ENCODE peak calls at places on chromosomes 13 and 19, in nine cellular contexts. One of them, this sample, is unnamed.

GRCh38 chr19:19113040-19113541 is 25.2 kb downstream of the TMEM161A start:
- DNase-seq in RKO: peak
- DNase-seq in amniotic stem cell: no peak
- DNase-seq in ELR: peak
- DNase-seq in anterior cingulate cortex: no peak
- DNase-seq in heart right ventricle: no peak
- DNase-seq in GOT3: no peak
- DNase-seq in uterus: no peak
- DNase-seq in pancreas: no peak
- DNase-seq in this sample: no peak

GRCh38 chr19:9721861-9722260 is 46.7 kb downstream of the ZNF846 start:
- DNase-seq in uterus: no peak
- DNase-seq in pancreas: no peak
- DNase-seq in amniotic stem cell: no peak
- DNase-seq in ELR: no peak
- DNase-seq in RKO: no peak
- DNase-seq in heart right ventricle: no peak
- DNase-seq in anterior cingulate cortex: no peak
- DNase-seq in GOT3: no peak
- DNase-seq in this sample: no peak

GRCh38 chr19:52270266-52270885 is 989 bp downstream of the ZNF766 start:
- DNase-seq in ELR: peak
- DNase-seq in GOT3: no peak
- DNase-seq in uterus: no peak
- DNase-seq in pancreas: no peak
- DNase-seq in RKO: peak
- DNase-seq in anterior cingulate cortex: no peak
- DNase-seq in heart right ventricle: no peak
- DNase-seq in amniotic stem cell: no peak
- DNase-seq in this sample: peak

GRCh38 chr13:41034862-41035261 is 15.7 kb upstream of the ELF1 start:
- DNase-seq in GOT3: no peak
- DNase-seq in heart right ventricle: no peak
- DNase-seq in pancreas: no peak
- DNase-seq in amniotic stem cell: no peak
- DNase-seq in RKO: peak
- DNase-seq in anterior cingulate cortex: no peak
- DNase-seq in uterus: no peak
- DNase-seq in ELR: peak
- DNase-seq in this sample: no peak

GRCh38 chr13:40605573-40605972 is 60.9 kb downstream of the FOXO1 start:
- DNase-seq in GOT3: no peak
- DNase-seq in pancreas: no peak
- DNase-seq in amniotic stem cell: no peak
- DNase-seq in ELR: no peak
- DNase-seq in heart right ventricle: no peak
- DNase-seq in RKO: no peak
- DNase-seq in anterior cingulate cortex: no peak
- DNase-seq in uterus: no peak
- DNase-seq in this sample: no peak

GRCh38 chr19:12997967-12998940 is 3.0 kb downstream of the NFIX start:
- DNase-seq in pancreas: no peak
- DNase-seq in uterus: no peak
- DNase-seq in GOT3: no peak
- DNase-seq in RKO: no peak
- DNase-seq in ELR: no peak
- DNase-seq in amniotic stem cell: no peak
- DNase-seq in anterior cingulate cortex: no peak
- DNase-seq in heart right ventricle: no peak
- DNase-seq in this sample: no peak

GRCh38 chr19:8305798-8306197 is 2.4 kb downstream of the CD320 start:
- DNase-seq in uterus: peak
- DNase-seq in heart right ventricle: peak
- DNase-seq in anterior cingulate cortex: no peak
- DNase-seq in GOT3: no peak
- DNase-seq in ELR: no peak
- DNase-seq in RKO: no peak
- DNase-seq in amniotic stem cell: no peak
- DNase-seq in pancreas: peak
- DNase-seq in this sample: peak

GRCh38 chr13:50720856-50721663 is 122.4 kb downstream of the DLEU7 start:
- DNase-seq in amniotic stem cell: no peak
- DNase-seq in anterior cingulate cortex: no peak
- DNase-seq in RKO: no peak
- DNase-seq in heart right ventricle: no peak
- DNase-seq in ELR: no peak
- DNase-seq in uterus: no peak
- DNase-seq in GOT3: no peak
- DNase-seq in pancreas: no peak
- DNase-seq in this sample: peak

GRCh38 chr13:35984776-35985453 is 146.3 kb downstream of the DCLK1 start:
- DNase-seq in RKO: no peak
- DNase-seq in uterus: no peak
- DNase-seq in anterior cingulate cortex: no peak
- DNase-seq in heart right ventricle: no peak
- DNase-seq in amniotic stem cell: no peak
- DNase-seq in GOT3: no peak
- DNase-seq in ELR: no peak
- DNase-seq in pancreas: no peak
- DNase-seq in this sample: no peak

GRCh38 chr13:46521921-46522691 is 30.9 kb upstream of the LRCH1 start:
- DNase-seq in pancreas: no peak
- DNase-seq in amniotic stem cell: no peak
- DNase-seq in uterus: no peak
- DNase-seq in GOT3: no peak
- DNase-seq in anterior cingulate cortex: no peak
- DNase-seq in RKO: peak
- DNase-seq in heart right ventricle: no peak
- DNase-seq in ELR: no peak
- DNase-seq in this sample: no peak

GRCh38 chr13:39281539-39282150 is 243.4 kb downstream of the NHLRC3 start:
- DNase-seq in heart right ventricle: no peak
- DNase-seq in pancreas: no peak
- DNase-seq in ELR: no peak
- DNase-seq in GOT3: no peak
- DNase-seq in RKO: no peak
- DNase-seq in uterus: no peak
- DNase-seq in amniotic stem cell: no peak
- DNase-seq in anterior cingulate cortex: no peak
- DNase-seq in this sample: no peak

GRCh38 chr19:40908981-40909380 is 26.9 kb upstream of the CYP2A7 start:
- DNase-seq in anterior cingulate cortex: no peak
- DNase-seq in RKO: no peak
- DNase-seq in heart right ventricle: peak
- DNase-seq in uterus: no peak
- DNase-seq in amniotic stem cell: no peak
- DNase-seq in pancreas: no peak
- DNase-seq in GOT3: no peak
- DNase-seq in ELR: no peak
- DNase-seq in this sample: no peak

GRCh38 chr13:50400930-50401553 is 385.8 kb downstream of the KCNRG start:
- DNase-seq in uterus: no peak
- DNase-seq in anterior cingulate cortex: peak
- DNase-seq in pancreas: no peak
- DNase-seq in RKO: peak
- DNase-seq in heart right ventricle: no peak
- DNase-seq in ELR: peak
- DNase-seq in GOT3: no peak
- DNase-seq in amniotic stem cell: no peak
- DNase-seq in this sample: no peak

GRCh38 chr13:106103779-106104178 is 431.7 kb downstream of the EFNB2 start:
- DNase-seq in uterus: no peak
- DNase-seq in anterior cingulate cortex: no peak
- DNase-seq in pancreas: no peak
- DNase-seq in ELR: peak
- DNase-seq in GOT3: no peak
- DNase-seq in RKO: no peak
- DNase-seq in heart right ventricle: no peak
- DNase-seq in amniotic stem cell: no peak
- DNase-seq in this sample: no peak

GRCh38 chr13:28558126-28558525 is 63.2 kb upstream of the FLT1 start:
- DNase-seq in pancreas: no peak
- DNase-seq in uterus: no peak
- DNase-seq in RKO: no peak
- DNase-seq in GOT3: no peak
- DNase-seq in ELR: peak
- DNase-seq in heart right ventricle: no peak
- DNase-seq in amniotic stem cell: peak
- DNase-seq in anterior cingulate cortex: no peak
- DNase-seq in this sample: no peak

This sample was measured in mucosa of descending colon.